ENCODE peak calls at places on chromosome 4, in eight cellular contexts. One of them, this sample, is unnamed.

GRCh38 chr4:53861856-53862610 is 202.4 kb downstream of the CHIC2 start:
- DNase-seq in GOT3: no peak
- DNase-seq in lower lobe of right lung: no peak
- DNase-seq in NCI-H187: no peak
- DNase-seq in HTR-8/SVneo: no peak
- DNase-seq in testis: no peak
- DNase-seq in globus pallidus: no peak
- DNase-seq in upper lobe of right lung: no peak
- DNase-seq in this sample: no peak

GRCh38 chr4:109207060-109207459 is 95.4 kb downstream of the COL25A1 start:
- DNase-seq in upper lobe of right lung: no peak
- DNase-seq in HTR-8/SVneo: peak
- DNase-seq in GOT3: no peak
- DNase-seq in globus pallidus: no peak
- DNase-seq in NCI-H187: no peak
- DNase-seq in lower lobe of right lung: no peak
- DNase-seq in testis: no peak
- DNase-seq in this sample: no peak

GRCh38 chr4:118281611-118282442 is 71.0 kb downstream of the PRSS12 start:
- DNase-seq in upper lobe of right lung: no peak
- DNase-seq in lower lobe of right lung: no peak
- DNase-seq in HTR-8/SVneo: no peak
- DNase-seq in testis: no peak
- DNase-seq in NCI-H187: no peak
- DNase-seq in GOT3: no peak
- DNase-seq in globus pallidus: no peak
- DNase-seq in this sample: no peak

GRCh38 chr4:74840931-74841330 is 46.6 kb upstream of the BTC start:
- DNase-seq in upper lobe of right lung: no peak
- DNase-seq in testis: no peak
- DNase-seq in HTR-8/SVneo: no peak
- DNase-seq in NCI-H187: no peak
- DNase-seq in GOT3: no peak
- DNase-seq in globus pallidus: no peak
- DNase-seq in lower lobe of right lung: no peak
- DNase-seq in this sample: no peak

GRCh38 chr4:110196871-110197420 is 1.5 kb downstream of the ELOVL6 start:
- DNase-seq in HTR-8/SVneo: peak
- DNase-seq in lower lobe of right lung: no peak
- DNase-seq in upper lobe of right lung: no peak
- DNase-seq in globus pallidus: peak
- DNase-seq in testis: peak
- DNase-seq in GOT3: peak
- DNase-seq in NCI-H187: no peak
- DNase-seq in this sample: peak

GRCh38 chr4:30721353-30722091 is 1.4 kb downstream of the PCDH7 start:
- DNase-seq in NCI-H187: no peak
- DNase-seq in lower lobe of right lung: no peak
- DNase-seq in GOT3: no peak
- DNase-seq in testis: no peak
- DNase-seq in upper lobe of right lung: peak
- DNase-seq in HTR-8/SVneo: peak
- DNase-seq in globus pallidus: peak
- DNase-seq in this sample: no peak

GRCh38 chr4:81085291-81085690 is 54.8 kb downstream of the BMP3 start:
- DNase-seq in GOT3: no peak
- DNase-seq in NCI-H187: no peak
- DNase-seq in testis: no peak
- DNase-seq in globus pallidus: no peak
- DNase-seq in upper lobe of right lung: no peak
- DNase-seq in lower lobe of right lung: no peak
- DNase-seq in HTR-8/SVneo: no peak
- DNase-seq in this sample: no peak

GRCh38 chr4:140012688-140013087 is 141.3 kb downstream of the MAML3 start:
- DNase-seq in upper lobe of right lung: no peak
- DNase-seq in testis: peak
- DNase-seq in GOT3: no peak
- DNase-seq in HTR-8/SVneo: peak
- DNase-seq in lower lobe of right lung: peak
- DNase-seq in NCI-H187: no peak
- DNase-seq in globus pallidus: peak
- DNase-seq in this sample: peak

GRCh38 chr4:37662861-37663390 is 23.2 kb downstream of the RELL1 start:
- DNase-seq in globus pallidus: no peak
- DNase-seq in testis: peak
- DNase-seq in GOT3: no peak
- DNase-seq in lower lobe of right lung: no peak
- DNase-seq in HTR-8/SVneo: no peak
- DNase-seq in NCI-H187: peak
- DNase-seq in upper lobe of right lung: no peak
- DNase-seq in this sample: no peak

GRCh38 chr4:159639924-159640323 is 537.0 kb downstream of the RAPGEF2 start:
- DNase-seq in lower lobe of right lung: no peak
- DNase-seq in testis: no peak
- DNase-seq in NCI-H187: no peak
- DNase-seq in GOT3: no peak
- DNase-seq in HTR-8/SVneo: no peak
- DNase-seq in globus pallidus: no peak
- DNase-seq in upper lobe of right lung: no peak
- DNase-seq in this sample: no peak

GRCh38 chr4:20428410-20429160 is 176.9 kb downstream of the SLIT2 start:
- DNase-seq in NCI-H187: no peak
- DNase-seq in testis: no peak
- DNase-seq in GOT3: no peak
- DNase-seq in lower lobe of right lung: no peak
- DNase-seq in upper lobe of right lung: no peak
- DNase-seq in HTR-8/SVneo: no peak
- DNase-seq in globus pallidus: peak
- DNase-seq in this sample: peak

GRCh38 chr4:102627831-102628523 is 126.8 kb downstream of the NFKB1 start:
- DNase-seq in NCI-H187: no peak
- DNase-seq in testis: no peak
- DNase-seq in HTR-8/SVneo: no peak
- DNase-seq in lower lobe of right lung: no peak
- DNase-seq in GOT3: no peak
- DNase-seq in globus pallidus: no peak
- DNase-seq in upper lobe of right lung: no peak
- DNase-seq in this sample: no peak

GRCh38 chr4:17059192-17059634 is 160.8 kb upstream of the LDB2 start:
- DNase-seq in NCI-H187: no peak
- DNase-seq in lower lobe of right lung: no peak
- DNase-seq in upper lobe of right lung: no peak
- DNase-seq in globus pallidus: no peak
- DNase-seq in GOT3: no peak
- DNase-seq in HTR-8/SVneo: no peak
- DNase-seq in testis: peak
- DNase-seq in this sample: no peak

GRCh38 chr4:123599061-123599919 is 202.7 kb downstream of the SPRY1 start:
- DNase-seq in upper lobe of right lung: no peak
- DNase-seq in globus pallidus: no peak
- DNase-seq in GOT3: no peak
- DNase-seq in lower lobe of right lung: no peak
- DNase-seq in HTR-8/SVneo: no peak
- DNase-seq in NCI-H187: no peak
- DNase-seq in testis: no peak
- DNase-seq in this sample: no peak

GRCh38 chr4:151226004-151226932 is 50.7 kb upstream of the PRSS48 start:
- DNase-seq in HTR-8/SVneo: peak
- DNase-seq in upper lobe of right lung: no peak
- DNase-seq in GOT3: no peak
- DNase-seq in NCI-H187: no peak
- DNase-seq in lower lobe of right lung: no peak
- DNase-seq in globus pallidus: peak
- DNase-seq in testis: no peak
- DNase-seq in this sample: no peak

GRCh38 chr4:185837415-185838103 is 25.6 kb upstream of the SORBS2 start:
- DNase-seq in lower lobe of right lung: no peak
- DNase-seq in NCI-H187: no peak
- DNase-seq in HTR-8/SVneo: no peak
- DNase-seq in testis: no peak
- DNase-seq in globus pallidus: no peak
- DNase-seq in upper lobe of right lung: no peak
- DNase-seq in GOT3: no peak
- DNase-seq in this sample: no peak

GRCh38 chr4:824461-825062 is 1.4 kb downstream of the CPLX1 start:
- DNase-seq in globus pallidus: no peak
- DNase-seq in GOT3: no peak
- DNase-seq in upper lobe of right lung: peak
- DNase-seq in testis: no peak
- DNase-seq in NCI-H187: no peak
- DNase-seq in HTR-8/SVneo: no peak
- DNase-seq in lower lobe of right lung: no peak
- DNase-seq in this sample: no peak

GRCh38 chr4:95290702-95291101 is 258.1 kb downstream of the UNC5C start:
- DNase-seq in testis: no peak
- DNase-seq in upper lobe of right lung: no peak
- DNase-seq in globus pallidus: peak
- DNase-seq in HTR-8/SVneo: no peak
- DNase-seq in lower lobe of right lung: no peak
- DNase-seq in GOT3: no peak
- DNase-seq in NCI-H187: no peak
- DNase-seq in this sample: no peak

GRCh38 chr4:113979973-113980615 is 647 bp upstream of the ARSJ start:
- DNase-seq in GOT3: no peak
- DNase-seq in globus pallidus: no peak
- DNase-seq in NCI-H187: no peak
- DNase-seq in testis: no peak
- DNase-seq in lower lobe of right lung: no peak
- DNase-seq in upper lobe of right lung: no peak
- DNase-seq in HTR-8/SVneo: no peak
- DNase-seq in this sample: no peak

GRCh38 chr4:132502096-132502552 is 647.0 kb upstream of the PCDH10 start:
- DNase-seq in HTR-8/SVneo: no peak
- DNase-seq in NCI-H187: no peak
- DNase-seq in GOT3: no peak
- DNase-seq in upper lobe of right lung: no peak
- DNase-seq in globus pallidus: no peak
- DNase-seq in lower lobe of right lung: no peak
- DNase-seq in testis: no peak
- DNase-seq in this sample: no peak

This sample was measured in NCI-H2227 treated with DMSO at 0.1 percent for 48 hours.